ENCODE peak calls at places on chromosomes 13 and 19, in six cellular contexts. Z, A, U, F, S and M are unnamed samples.
A peak's percentile ranks its signal among the peaks of the same experiment; 100 is the strongest.

GRCh38 chr13:109152311-109152820 is 523.0 kb downstream of the MYO16 start:
- DNase-seq in Z (no peak), A (no peak), U (no peak), F (no peak), S (no peak), M (no peak)

GRCh38 chr13:79995334-79995733 is 345.6 kb downstream of the SPRY2 start:
- DNase-seq in Z (no peak), A (no peak), U (no peak), F (no peak), S (no peak), M (no peak)

GRCh38 chr13:27704681-27705080 is 83.0 kb downstream of the POLR1D start:
- DNase-seq in Z (no peak), A (no peak), U (no peak), F (no peak), S (no peak), M (no peak)

GRCh38 chr19:51777570-51778460 is 16.8 kb downstream of the FPR2 start:
- DNase-seq in Z (no peak), A (peak; percentile 75), U (peak; percentile 74), F (peak; percentile 90), S (no peak), M (no peak)

GRCh38 chr13:74287672-74288169 is 153.5 kb upstream of the KLF12 start:
- DNase-seq in Z (no peak), A (peak; percentile 91), U (peak; percentile 70), F (peak; percentile 77), S (peak; percentile 50), M (peak; percentile 34)

GRCh38 chr13:35157143-35157755 is 215.2 kb downstream of the NBEA start:
- DNase-seq in Z (no peak), A (peak; percentile 49), U (no peak), F (peak; percentile 44), S (no peak), M (no peak)

GRCh38 chr13:67408823-67409222 is 178.7 kb upstream of the PCDH9 start:
- DNase-seq in Z (no peak), A (no peak), U (no peak), F (no peak), S (no peak), M (no peak)

GRCh38 chr19:11261902-11262839 is at the start of gene DOCK6:
- DNase-seq in Z (no peak), A (peak; percentile 41), U (no peak), F (peak; percentile 29), S (no peak), M (no peak)

GRCh38 chr13:51229731-51230130 is 7.5 kb downstream of the FAM124A start:
- DNase-seq in Z (no peak), A (no peak), U (no peak), F (no peak), S (no peak), M (no peak)

GRCh38 chr19:48206402-48207093 is 36.1 kb downstream of the ZSWIM9 start:
- DNase-seq in Z (no peak), A (no peak), U (no peak), F (no peak), S (no peak), M (no peak)

GRCh38 chr13:53758946-53759345 is 730.3 kb downstream of the OLFM4 start:
- DNase-seq in Z (no peak), A (no peak), U (no peak), F (no peak), S (no peak), M (no peak)

GRCh38 chr13:110262494-110262893 is 44.5 kb downstream of the COL4A1 start:
- DNase-seq in Z (no peak), A (no peak), U (no peak), F (no peak), S (no peak), M (no peak)

GRCh38 chr13:41389580-41389979 is 67.8 kb upstream of the RGCC start:
- DNase-seq in Z (no peak), A (no peak), U (no peak), F (no peak), S (no peak), M (no peak)

GRCh38 chr19:32767951-32768679 is 48.5 kb downstream of the TDRD12 start:
- DNase-seq in Z (no peak), A (no peak), U (no peak), F (no peak), S (no peak), M (no peak)

GRCh38 chr13:48602296-48603040 is 51.3 kb upstream of the CYSLTR2 start:
- DNase-seq in Z (no peak), A (no peak), U (no peak), F (no peak), S (no peak), M (no peak)

GRCh38 chr13:102599451-102600012 is 2.7 kb downstream of the TPP2 start:
- DNase-seq in Z (no peak), A (no peak), U (no peak), F (no peak), S (no peak), M (no peak)

GRCh38 chr19:34461375-34462100 is 20.0 kb upstream of the WTIP start:
- DNase-seq in Z (no peak), A (no peak), U (no peak), F (no peak), S (no peak), M (no peak)

GRCh38 chr13:20990910-20991525 is 70.4 kb downstream of the LATS2 start:
- DNase-seq in Z (no peak), A (no peak), U (no peak), F (no peak), S (no peak), M (no peak)

GRCh38 chr13:79457948-79458347 is 23.0 kb upstream of the NDFIP2 start:
- DNase-seq in Z (no peak), A (no peak), U (no peak), F (no peak), S (no peak), M (no peak)

GRCh38 chr19:42270346-42271044 is 1.4 kb downstream of the CIC start:
- DNase-seq in Z (no peak), A (peak; percentile 69), U (peak; percentile 86), F (peak; percentile 50), S (peak; percentile 44), M (no peak)

GRCh38 chr13:66111628-66112027 is 1118.5 kb downstream of the PCDH9 start:
- DNase-seq in Z (no peak), A (no peak), U (no peak), F (no peak), S (no peak), M (no peak)

GRCh38 chr19:50712833-50713232 is 6.8 kb downstream of the SHANK1 start:
- DNase-seq in Z (no peak), A (no peak), U (no peak), F (no peak), S (no peak), M (no peak)

GRCh38 chr13:49869514-49869913 is 66.6 kb downstream of the SPRYD7 start:
- DNase-seq in Z (no peak), A (peak; percentile 18), U (no peak), F (peak; percentile 35), S (no peak), M (no peak)

GRCh38 chr13:46479286-46479685 is 73.7 kb upstream of the LRCH1 start:
- DNase-seq in Z (no peak), A (no peak), U (no peak), F (no peak), S (no peak), M (no peak)

GRCh38 chr13:46476174-46476573 is 76.8 kb upstream of the LRCH1 start:
- DNase-seq in Z (no peak), A (no peak), U (no peak), F (no peak), S (no peak), M (no peak)

GRCh38 chr13:46479691-46480090 is 73.3 kb upstream of the LRCH1 start:
- DNase-seq in Z (no peak), A (no peak), U (no peak), F (no peak), S (no peak), M (no peak)

GRCh38 chr13:46480131-46480530 is 72.8 kb upstream of the LRCH1 start:
- DNase-seq in Z (no peak), A (no peak), U (no peak), F (no peak), S (no peak), M (no peak)

DNA sequence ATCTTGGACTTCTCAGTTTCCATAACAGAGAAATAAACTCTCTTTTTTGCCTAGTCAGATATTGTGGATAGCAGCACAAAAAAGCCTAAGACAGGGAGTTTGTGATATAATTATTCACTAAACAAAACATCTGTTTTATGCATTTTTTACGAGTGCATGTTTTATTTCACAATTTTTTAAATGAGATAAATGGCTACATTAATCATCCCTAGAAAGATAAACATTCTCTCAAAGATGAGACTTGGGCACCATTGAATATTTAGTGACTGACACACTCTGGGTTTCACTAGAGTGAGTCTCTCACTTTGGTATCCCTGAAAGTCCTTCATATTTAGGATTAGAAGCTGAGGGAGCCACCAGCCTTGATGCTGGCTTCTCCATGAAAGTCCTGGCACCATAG is 74.3 kb upstream of the LRCH1 start:
- DNase-seq in Z (no peak), A (no peak), U (no peak), F (no peak), S (no peak), M (no peak)
- TF ChIP-seq POLR2A in Z (no peak), A (no peak), U (no peak), F (no peak), S (no peak), M (no peak)

DNA sequence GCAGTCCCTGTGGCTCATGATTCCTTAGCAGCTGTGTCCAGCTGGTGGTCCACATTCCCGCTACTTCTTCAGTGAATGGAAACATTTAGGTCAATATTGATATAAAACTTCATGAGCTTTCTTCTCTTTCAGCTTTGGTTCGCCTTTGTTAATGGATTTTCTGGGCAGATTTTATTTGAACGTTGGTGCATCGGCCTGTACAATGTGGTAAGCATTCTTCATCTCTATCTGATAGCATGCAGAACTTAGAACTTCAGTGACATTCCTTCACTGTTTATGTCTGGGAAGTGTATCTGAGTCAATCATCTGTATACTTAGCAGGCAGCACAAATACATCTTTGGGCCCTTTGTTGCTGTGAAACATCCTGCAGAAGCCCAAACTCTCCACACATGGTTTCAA is 223.8 kb downstream of the SHISA2 start:
- DNase-seq in Z (no peak), A (no peak), U (no peak), F (no peak), S (no peak), M (no peak)
- H3K27ac ChIP-seq in Z (no peak overlapping the region), A (no peak overlapping the region), U (no peak overlapping the region), F (no peak overlapping the region), S (no peak overlapping the region), M (no peak overlapping the region)

GRCh38 chr19:1478934-1479707 is at the start of gene C19orf25:
- DNase-seq in Z (peak; percentile 95), A (peak; percentile 94), U (peak; percentile 96), F (peak; percentile 97), S (peak; percentile 84), M (peak; percentile 56)
- TF ChIP-seq POLR2A in Z (peak; percentile 67), A (peak; percentile 21), U (no peak), F (no peak), S (peak; percentile 66), M (peak; percentile 74)

GRCh38 chr13:33676700-33677048 is 141.3 kb upstream of the RFC3 start:
- DNase-seq in Z (peak; percentile 55), A (peak; percentile 87), U (no peak), F (peak; percentile 67), S (no peak), M (no peak)

GRCh38 chr13:33677215-33677614 is 140.7 kb upstream of the RFC3 start:
- DNase-seq in Z (no peak), A (no peak), U (no peak), F (no peak), S (no peak), M (no peak)

GRCh38 chr13:33676045-33676699 is 141.8 kb upstream of the RFC3 start:
- DNase-seq in Z (no peak), A (peak; percentile 74), U (no peak), F (no peak), S (no peak), M (no peak)

GRCh38 chr13:33665776-33666175 is 152.2 kb upstream of the RFC3 start:
- DNase-seq in Z (no peak), A (no peak), U (no peak), F (no peak), S (no peak), M (no peak)

GRCh38 chr13:33671560-33671959 is 146.4 kb upstream of the RFC3 start:
- DNase-seq in Z (no peak), A (no peak), U (no peak), F (no peak), S (no peak), M (no peak)
- H3K27ac ChIP-seq in Z (no peak overlapping the region), A (no peak overlapping the region), U (no peak overlapping the region), F (no peak overlapping the region), S (no peak overlapping the region), M (no peak overlapping the region)